ENCODE peak calls at places on chromosomes 5 and 9, in four cellular contexts. One of them, this sample, is unnamed.
A peak's percentile ranks its signal among the peaks of the same experiment; 100 is the strongest.

GRCh38 chr9:133226219-133227171 is 17.4 kb upstream of the OBP2B start:
- DNase-seq in uterus: no peak
- DNase-seq in dorsolateral prefrontal cortex: no peak
- DNase-seq in RWPE1: no peak
- DNase-seq in this sample: no peak

GRCh38 chr9:83733739-83734138 is 26.0 kb upstream of the UBQLN1 start:
- DNase-seq in uterus: no peak
- DNase-seq in dorsolateral prefrontal cortex: no peak
- DNase-seq in RWPE1: no peak
- DNase-seq in this sample: no peak

GRCh38 chr5:39500656-39501295 is 76.0 kb upstream of the DAB2 start:
- DNase-seq in RWPE1: no peak
- DNase-seq in uterus: no peak
- DNase-seq in dorsolateral prefrontal cortex: no peak
- DNase-seq in this sample: no peak

GRCh38 chr9:76667521-76667957 is 96.7 kb upstream of the PCA3 start:
- DNase-seq in dorsolateral prefrontal cortex: no peak
- DNase-seq in uterus: no peak
- DNase-seq in RWPE1: no peak
- DNase-seq in this sample: peak; percentile 52

GRCh38 chr9:113520109-113520642 is 56.6 kb downstream of the RGS3 start:
- DNase-seq in RWPE1: peak; percentile 75
- DNase-seq in uterus: no peak
- DNase-seq in dorsolateral prefrontal cortex: no peak
- DNase-seq in this sample: peak; percentile 70

GRCh38 chr5:35046754-35047153 is 995 bp downstream of the AGXT2 start:
- DNase-seq in RWPE1: peak; percentile 52
- DNase-seq in uterus: no peak
- DNase-seq in dorsolateral prefrontal cortex: no peak
- DNase-seq in this sample: peak; percentile 27

GRCh38 chr5:9468070-9468388 is 77.8 kb downstream of the SEMA5A start:
- DNase-seq in RWPE1: peak; percentile 77
- DNase-seq in uterus: peak; percentile 39
- DNase-seq in dorsolateral prefrontal cortex: no peak
- DNase-seq in this sample: peak; percentile 98

GRCh38 chr5:126394211-126394828 is 28.9 kb upstream of the GRAMD2B start:
- DNase-seq in RWPE1: no peak
- DNase-seq in uterus: no peak
- DNase-seq in dorsolateral prefrontal cortex: no peak
- DNase-seq in this sample: peak; percentile 90

GRCh38 chr9:109453210-109453842 is 44.8 kb downstream of the PTPN3 start:
- DNase-seq in uterus: no peak
- DNase-seq in RWPE1: peak; percentile 95
- DNase-seq in dorsolateral prefrontal cortex: no peak
- DNase-seq in this sample: peak; percentile 97

GRCh38 chr9:13369426-13369825 is 89.9 kb upstream of the MPDZ start:
- DNase-seq in RWPE1: no peak
- DNase-seq in dorsolateral prefrontal cortex: no peak
- DNase-seq in uterus: no peak
- DNase-seq in this sample: no peak

GRCh38 chr5:168611163-168611562 is 32.0 kb upstream of the PANK3 start:
- DNase-seq in RWPE1: no peak
- DNase-seq in uterus: no peak
- DNase-seq in dorsolateral prefrontal cortex: no peak
- DNase-seq in this sample: no peak

GRCh38 chr5:77376624-77377023 is 115.5 kb downstream of the WDR41 start:
- DNase-seq in RWPE1: no peak
- DNase-seq in uterus: no peak
- DNase-seq in dorsolateral prefrontal cortex: no peak
- DNase-seq in this sample: no peak

GRCh38 chr9:91207481-91207888 is 154.2 kb downstream of the AUH start:
- DNase-seq in dorsolateral prefrontal cortex: no peak
- DNase-seq in RWPE1: no peak
- DNase-seq in uterus: no peak
- DNase-seq in this sample: peak; percentile 72

GRCh38 chr9:105886136-105886535 is 191.8 kb downstream of the TMEM38B start:
- DNase-seq in RWPE1: no peak
- DNase-seq in dorsolateral prefrontal cortex: no peak
- DNase-seq in uterus: no peak
- DNase-seq in this sample: no peak

GRCh38 chr5:156451505-156451904 is 124.5 kb downstream of the SGCD start:
- DNase-seq in RWPE1: no peak
- DNase-seq in uterus: no peak
- DNase-seq in dorsolateral prefrontal cortex: no peak
- DNase-seq in this sample: no peak

GRCh38 chr5:45113726-45114125 is 305.0 kb downstream of the MRPS30 start:
- DNase-seq in uterus: no peak
- DNase-seq in RWPE1: peak; percentile 61
- DNase-seq in dorsolateral prefrontal cortex: no peak
- DNase-seq in this sample: no peak

GRCh38 chr9:129200255-129200654 is 22.2 kb upstream of the IER5L start:
- DNase-seq in RWPE1: no peak
- DNase-seq in uterus: no peak
- DNase-seq in dorsolateral prefrontal cortex: no peak
- DNase-seq in this sample: no peak

GRCh38 chr5:6962256-6962655 is 249.0 kb downstream of the TENT4A start:
- DNase-seq in dorsolateral prefrontal cortex: peak; percentile 40
- DNase-seq in RWPE1: no peak
- DNase-seq in uterus: no peak
- DNase-seq in this sample: no peak

GRCh38 chr5:53917095-53917494 is 356.7 kb downstream of the NDUFS4 start:
- DNase-seq in dorsolateral prefrontal cortex: no peak
- DNase-seq in RWPE1: peak; percentile 55
- DNase-seq in uterus: no peak
- DNase-seq in this sample: peak; percentile 14

GRCh38 chr9:120324996-120325642 is 254.8 kb downstream of the CDK5RAP2 start:
- DNase-seq in RWPE1: no peak
- DNase-seq in uterus: no peak
- DNase-seq in dorsolateral prefrontal cortex: no peak
- DNase-seq in this sample: no peak

GRCh38 chr5:72355706-72356299 is 35.6 kb downstream of the PTCD2 start:
- DNase-seq in dorsolateral prefrontal cortex: peak; percentile 40
- DNase-seq in RWPE1: peak; percentile 45
- DNase-seq in uterus: no peak
- DNase-seq in this sample: peak; percentile 21

GRCh38 chr5:138163721-138164120 is 14.7 kb downstream of the BRD8 start:
- DNase-seq in uterus: no peak
- DNase-seq in dorsolateral prefrontal cortex: no peak
- DNase-seq in RWPE1: no peak
- DNase-seq in this sample: no peak

GRCh38 chr5:141637266-141637692 is 482 bp downstream of the RELL2 start:
- DNase-seq in uterus: no peak
- DNase-seq in RWPE1: peak; percentile 51
- DNase-seq in dorsolateral prefrontal cortex: no peak
- DNase-seq in this sample: no peak

GRCh38 chr5:36624277-36624676 is 17.9 kb downstream of the SLC1A3 start:
- DNase-seq in RWPE1: no peak
- DNase-seq in uterus: no peak
- DNase-seq in dorsolateral prefrontal cortex: no peak
- DNase-seq in this sample: no peak

GRCh38 chr5:173573126-173573960 is 43.1 kb downstream of the BOD1 start:
- DNase-seq in RWPE1: peak; percentile 79
- DNase-seq in uterus: peak; percentile 32
- DNase-seq in dorsolateral prefrontal cortex: peak; percentile 86
- DNase-seq in this sample: peak; percentile 37

GRCh38 chr9:123637940-123638634 is 282.1 kb downstream of the CRB2 start:
- DNase-seq in dorsolateral prefrontal cortex: no peak
- DNase-seq in uterus: no peak
- DNase-seq in RWPE1: no peak
- DNase-seq in this sample: no peak

GRCh38 chr5:154611341-154611767 is 133.3 kb upstream of the HAND1 start:
- DNase-seq in uterus: no peak
- DNase-seq in dorsolateral prefrontal cortex: no peak
- DNase-seq in RWPE1: no peak
- DNase-seq in this sample: no peak

GRCh38 chr5:137696481-137696880 is 39.4 kb downstream of the KLHL3 start:
- DNase-seq in uterus: no peak
- DNase-seq in dorsolateral prefrontal cortex: no peak
- DNase-seq in RWPE1: no peak
- DNase-seq in this sample: no peak

GRCh38 chr5:112210430-112211005 is 208.6 kb downstream of the EPB41L4A start:
- DNase-seq in uterus: no peak
- DNase-seq in RWPE1: peak; percentile 30
- DNase-seq in dorsolateral prefrontal cortex: peak; percentile 49
- DNase-seq in this sample: no peak

GRCh38 chr9:129867138-129868032 is 32.1 kb downstream of the USP20 start:
- DNase-seq in uterus: no peak
- DNase-seq in dorsolateral prefrontal cortex: no peak
- DNase-seq in RWPE1: no peak
- DNase-seq in this sample: no peak

GRCh38 chr9:127049044-127049443 is 73.4 kb downstream of the ANGPTL2 start:
- DNase-seq in dorsolateral prefrontal cortex: no peak
- DNase-seq in uterus: peak; percentile 62
- DNase-seq in RWPE1: peak; percentile 89
- DNase-seq in this sample: peak; percentile 85

GRCh38 chr5:138000102-138000723 is 32.7 kb downstream of the FAM13B start:
- DNase-seq in uterus: peak; percentile 20
- DNase-seq in dorsolateral prefrontal cortex: no peak
- DNase-seq in RWPE1: peak; percentile 21
- DNase-seq in this sample: peak; percentile 52

GRCh38 chr5:144332265-144332664 is 161.6 kb downstream of the KCTD16 start:
- DNase-seq in RWPE1: no peak
- DNase-seq in dorsolateral prefrontal cortex: no peak
- DNase-seq in uterus: no peak
- DNase-seq in this sample: no peak

GRCh38 chr9:85942913-85943729 is 2.2 kb downstream of the NAA35 start:
- DNase-seq in uterus: no peak
- DNase-seq in RWPE1: no peak
- DNase-seq in dorsolateral prefrontal cortex: no peak
- DNase-seq in this sample: no peak

GRCh38 chr5:51378778-51379652 is 4.2 kb upstream of the ISL1 start:
- DNase-seq in RWPE1: peak; percentile 39
- DNase-seq in uterus: no peak
- DNase-seq in dorsolateral prefrontal cortex: no peak
- DNase-seq in this sample: no peak

GRCh38 chr9:35726876-35727438 is 5.0 kb downstream of the TLN1 start:
- DNase-seq in uterus: peak; percentile 62
- DNase-seq in RWPE1: no peak
- DNase-seq in dorsolateral prefrontal cortex: peak; percentile 51
- DNase-seq in this sample: peak; percentile 21

GRCh38 chr9:33823801-33824200 is 6.8 kb downstream of the UBE2R2 start:
- DNase-seq in dorsolateral prefrontal cortex: no peak
- DNase-seq in RWPE1: no peak
- DNase-seq in uterus: no peak
- DNase-seq in this sample: no peak

This sample was measured in mammary epithelial cell.